ENCODE peak calls at places on chromosome 3, in ten cellular contexts. One of them, this sample, is unnamed.

GRCh38 chr3:139127101-139127500 is 82.4 kb upstream of the PRR23C start:
- DNase-seq in GM06990: no peak
- DNase-seq in COR-L47: no peak
- DNase-seq in GM04504: peak; percentile 31
- DNase-seq in GM23248: peak; percentile 82
- DNase-seq in neuronal stem cell: no peak
- DNase-seq in endodermal cell: no peak
- DNase-seq in stimulated activated CD4-positive, alpha-beta T cell treated with anti-CD3 and anti-CD28 coated beads, Interleukin-15, amount 100 ng/mL, for 1 hour: no peak
- DNase-seq in stimulated activated CD8-positive, alpha-beta memory T cell treated with anti-CD3 and anti-CD28 coated beads, Interleukin-7, amount 100 ng/mL, for 4 hours: no peak
- DNase-seq in NCI-H345: no peak
- DNase-seq in this sample: peak; percentile 58

GRCh38 chr3:106428565-106428994 is 559.8 kb upstream of the CBLB start:
- DNase-seq in GM04504: peak; percentile 94
- DNase-seq in stimulated activated CD8-positive, alpha-beta memory T cell treated with anti-CD3 and anti-CD28 coated beads, Interleukin-7, amount 100 ng/mL, for 4 hours: no peak
- DNase-seq in GM23248: peak; percentile 97
- DNase-seq in stimulated activated CD4-positive, alpha-beta T cell treated with anti-CD3 and anti-CD28 coated beads, Interleukin-15, amount 100 ng/mL, for 1 hour: no peak
- DNase-seq in COR-L47: no peak
- DNase-seq in GM06990: no peak
- DNase-seq in endodermal cell: no peak
- DNase-seq in neuronal stem cell: no peak
- DNase-seq in NCI-H345: no peak
- DNase-seq in this sample: peak; percentile 100

GRCh38 chr3:58116161-58116955 is 94.4 kb downstream of the DNASE1L3 start:
- DNase-seq in stimulated activated CD8-positive, alpha-beta memory T cell treated with anti-CD3 and anti-CD28 coated beads, Interleukin-7, amount 100 ng/mL, for 4 hours: peak; percentile 51
- DNase-seq in GM23248: no peak
- DNase-seq in stimulated activated CD4-positive, alpha-beta T cell treated with anti-CD3 and anti-CD28 coated beads, Interleukin-15, amount 100 ng/mL, for 1 hour: peak; percentile 1
- DNase-seq in endodermal cell: no peak
- DNase-seq in GM04504: no peak
- DNase-seq in COR-L47: no peak
- DNase-seq in GM06990: peak; percentile 79
- DNase-seq in neuronal stem cell: no peak
- DNase-seq in NCI-H345: no peak
- DNase-seq in this sample: no peak

GRCh38 chr3:94004301-94004910 is 24.0 kb downstream of the STX19 start:
- DNase-seq in neuronal stem cell: no peak
- DNase-seq in GM06990: no peak
- DNase-seq in stimulated activated CD4-positive, alpha-beta T cell treated with anti-CD3 and anti-CD28 coated beads, Interleukin-15, amount 100 ng/mL, for 1 hour: no peak
- DNase-seq in GM04504: peak; percentile 27
- DNase-seq in COR-L47: peak; percentile 52
- DNase-seq in endodermal cell: no peak
- DNase-seq in stimulated activated CD8-positive, alpha-beta memory T cell treated with anti-CD3 and anti-CD28 coated beads, Interleukin-7, amount 100 ng/mL, for 4 hours: no peak
- DNase-seq in GM23248: peak; percentile 83
- DNase-seq in NCI-H345: no peak
- DNase-seq in this sample: peak; percentile 72

GRCh38 chr3:143070977-143071551 is 48.5 kb upstream of the CHST2 start:
- DNase-seq in COR-L47: no peak
- DNase-seq in stimulated activated CD8-positive, alpha-beta memory T cell treated with anti-CD3 and anti-CD28 coated beads, Interleukin-7, amount 100 ng/mL, for 4 hours: no peak
- DNase-seq in stimulated activated CD4-positive, alpha-beta T cell treated with anti-CD3 and anti-CD28 coated beads, Interleukin-15, amount 100 ng/mL, for 1 hour: no peak
- DNase-seq in neuronal stem cell: no peak
- DNase-seq in NCI-H345: no peak
- DNase-seq in GM23248: peak; percentile 93
- DNase-seq in GM04504: peak; percentile 86
- DNase-seq in endodermal cell: peak; percentile 87
- DNase-seq in GM06990: no peak
- DNase-seq in this sample: peak; percentile 72

GRCh38 chr3:38574411-38575278 is 74.8 kb downstream of the SCN5A start:
- DNase-seq in endodermal cell: peak; percentile 53
- DNase-seq in GM06990: no peak
- DNase-seq in stimulated activated CD8-positive, alpha-beta memory T cell treated with anti-CD3 and anti-CD28 coated beads, Interleukin-7, amount 100 ng/mL, for 4 hours: no peak
- DNase-seq in NCI-H345: no peak
- DNase-seq in neuronal stem cell: no peak
- DNase-seq in GM04504: no peak
- DNase-seq in GM23248: peak; percentile 60
- DNase-seq in COR-L47: no peak
- DNase-seq in stimulated activated CD4-positive, alpha-beta T cell treated with anti-CD3 and anti-CD28 coated beads, Interleukin-15, amount 100 ng/mL, for 1 hour: no peak
- DNase-seq in this sample: no peak

GRCh38 chr3:72078661-72079368 is 293.9 kb upstream of the PROK2 start:
- DNase-seq in GM04504: no peak
- DNase-seq in GM23248: no peak
- DNase-seq in NCI-H345: no peak
- DNase-seq in stimulated activated CD8-positive, alpha-beta memory T cell treated with anti-CD3 and anti-CD28 coated beads, Interleukin-7, amount 100 ng/mL, for 4 hours: no peak
- DNase-seq in stimulated activated CD4-positive, alpha-beta T cell treated with anti-CD3 and anti-CD28 coated beads, Interleukin-15, amount 100 ng/mL, for 1 hour: no peak
- DNase-seq in COR-L47: no peak
- DNase-seq in GM06990: no peak
- DNase-seq in neuronal stem cell: no peak
- DNase-seq in endodermal cell: no peak
- DNase-seq in this sample: no peak

GRCh38 chr3:11328196-11328945 is 56.2 kb downstream of the ATG7 start:
- DNase-seq in GM23248: peak; percentile 39
- DNase-seq in stimulated activated CD4-positive, alpha-beta T cell treated with anti-CD3 and anti-CD28 coated beads, Interleukin-15, amount 100 ng/mL, for 1 hour: no peak
- DNase-seq in NCI-H345: no peak
- DNase-seq in GM04504: no peak
- DNase-seq in neuronal stem cell: no peak
- DNase-seq in stimulated activated CD8-positive, alpha-beta memory T cell treated with anti-CD3 and anti-CD28 coated beads, Interleukin-7, amount 100 ng/mL, for 4 hours: no peak
- DNase-seq in endodermal cell: no peak
- DNase-seq in COR-L47: no peak
- DNase-seq in GM06990: no peak
- DNase-seq in this sample: no peak

GRCh38 chr3:196400331-196400730 is 31.9 kb downstream of the UBXN7 start:
- DNase-seq in GM04504: no peak
- DNase-seq in neuronal stem cell: no peak
- DNase-seq in NCI-H345: no peak
- DNase-seq in GM06990: no peak
- DNase-seq in endodermal cell: no peak
- DNase-seq in stimulated activated CD4-positive, alpha-beta T cell treated with anti-CD3 and anti-CD28 coated beads, Interleukin-15, amount 100 ng/mL, for 1 hour: no peak
- DNase-seq in stimulated activated CD8-positive, alpha-beta memory T cell treated with anti-CD3 and anti-CD28 coated beads, Interleukin-7, amount 100 ng/mL, for 4 hours: no peak
- DNase-seq in GM23248: no peak
- DNase-seq in COR-L47: no peak
- DNase-seq in this sample: no peak

GRCh38 chr3:59620334-59620733 is 570.5 kb upstream of the CFAP20DC start:
- DNase-seq in GM06990: no peak
- DNase-seq in stimulated activated CD8-positive, alpha-beta memory T cell treated with anti-CD3 and anti-CD28 coated beads, Interleukin-7, amount 100 ng/mL, for 4 hours: no peak
- DNase-seq in COR-L47: no peak
- DNase-seq in GM23248: no peak
- DNase-seq in endodermal cell: no peak
- DNase-seq in neuronal stem cell: no peak
- DNase-seq in stimulated activated CD4-positive, alpha-beta T cell treated with anti-CD3 and anti-CD28 coated beads, Interleukin-15, amount 100 ng/mL, for 1 hour: no peak
- DNase-seq in GM04504: no peak
- DNase-seq in NCI-H345: no peak
- DNase-seq in this sample: no peak

GRCh38 chr3:55075846-55076245 is 148.0 kb upstream of the LRTM1 start:
- DNase-seq in stimulated activated CD4-positive, alpha-beta T cell treated with anti-CD3 and anti-CD28 coated beads, Interleukin-15, amount 100 ng/mL, for 1 hour: no peak
- DNase-seq in endodermal cell: no peak
- DNase-seq in COR-L47: no peak
- DNase-seq in stimulated activated CD8-positive, alpha-beta memory T cell treated with anti-CD3 and anti-CD28 coated beads, Interleukin-7, amount 100 ng/mL, for 4 hours: no peak
- DNase-seq in neuronal stem cell: no peak
- DNase-seq in NCI-H345: no peak
- DNase-seq in GM04504: no peak
- DNase-seq in GM23248: peak; percentile 46
- DNase-seq in GM06990: no peak
- DNase-seq in this sample: no peak

GRCh38 chr3:67819447-67819846 is 165.0 kb upstream of the SUCLG2 start:
- DNase-seq in GM23248: no peak
- DNase-seq in stimulated activated CD8-positive, alpha-beta memory T cell treated with anti-CD3 and anti-CD28 coated beads, Interleukin-7, amount 100 ng/mL, for 4 hours: no peak
- DNase-seq in GM04504: no peak
- DNase-seq in endodermal cell: peak; percentile 58
- DNase-seq in COR-L47: peak; percentile 7
- DNase-seq in NCI-H345: no peak
- DNase-seq in neuronal stem cell: peak; percentile 4
- DNase-seq in stimulated activated CD4-positive, alpha-beta T cell treated with anti-CD3 and anti-CD28 coated beads, Interleukin-15, amount 100 ng/mL, for 1 hour: no peak
- DNase-seq in GM06990: no peak
- DNase-seq in this sample: no peak

GRCh38 chr3:144989756-144990155 is 1018.1 kb downstream of the DIPK2A start:
- DNase-seq in GM04504: no peak
- DNase-seq in COR-L47: no peak
- DNase-seq in NCI-H345: no peak
- DNase-seq in stimulated activated CD4-positive, alpha-beta T cell treated with anti-CD3 and anti-CD28 coated beads, Interleukin-15, amount 100 ng/mL, for 1 hour: no peak
- DNase-seq in GM06990: no peak
- DNase-seq in stimulated activated CD8-positive, alpha-beta memory T cell treated with anti-CD3 and anti-CD28 coated beads, Interleukin-7, amount 100 ng/mL, for 4 hours: no peak
- DNase-seq in neuronal stem cell: no peak
- DNase-seq in GM23248: peak; percentile 1
- DNase-seq in endodermal cell: no peak
- DNase-seq in this sample: no peak

GRCh38 chr3:170642882-170643601 is 57.2 kb upstream of the SLC7A14 start:
- DNase-seq in COR-L47: no peak
- DNase-seq in neuronal stem cell: no peak
- DNase-seq in endodermal cell: no peak
- DNase-seq in GM23248: no peak
- DNase-seq in stimulated activated CD4-positive, alpha-beta T cell treated with anti-CD3 and anti-CD28 coated beads, Interleukin-15, amount 100 ng/mL, for 1 hour: no peak
- DNase-seq in stimulated activated CD8-positive, alpha-beta memory T cell treated with anti-CD3 and anti-CD28 coated beads, Interleukin-7, amount 100 ng/mL, for 4 hours: no peak
- DNase-seq in GM06990: no peak
- DNase-seq in GM04504: no peak
- DNase-seq in NCI-H345: no peak
- DNase-seq in this sample: no peak

GRCh38 chr3:153343988-153344782 is 182.2 kb downstream of the RAP2B start:
- DNase-seq in endodermal cell: no peak
- DNase-seq in stimulated activated CD8-positive, alpha-beta memory T cell treated with anti-CD3 and anti-CD28 coated beads, Interleukin-7, amount 100 ng/mL, for 4 hours: no peak
- DNase-seq in GM06990: no peak
- DNase-seq in COR-L47: no peak
- DNase-seq in GM04504: no peak
- DNase-seq in GM23248: no peak
- DNase-seq in NCI-H345: no peak
- DNase-seq in stimulated activated CD4-positive, alpha-beta T cell treated with anti-CD3 and anti-CD28 coated beads, Interleukin-15, amount 100 ng/mL, for 1 hour: no peak
- DNase-seq in neuronal stem cell: no peak
- DNase-seq in this sample: no peak

GRCh38 chr3:51944541-51945021 is 2.4 kb downstream of the PARP3 start:
- DNase-seq in stimulated activated CD8-positive, alpha-beta memory T cell treated with anti-CD3 and anti-CD28 coated beads, Interleukin-7, amount 100 ng/mL, for 4 hours: no peak
- DNase-seq in neuronal stem cell: no peak
- DNase-seq in NCI-H345: no peak
- DNase-seq in endodermal cell: no peak
- DNase-seq in stimulated activated CD4-positive, alpha-beta T cell treated with anti-CD3 and anti-CD28 coated beads, Interleukin-15, amount 100 ng/mL, for 1 hour: no peak
- DNase-seq in GM23248: no peak
- DNase-seq in GM04504: no peak
- DNase-seq in GM06990: no peak
- DNase-seq in COR-L47: no peak
- DNase-seq in this sample: no peak

GRCh38 chr3:129469026-129469425 is 29.0 kb downstream of the IFT122 start:
- DNase-seq in COR-L47: no peak
- DNase-seq in NCI-H345: no peak
- DNase-seq in GM23248: no peak
- DNase-seq in stimulated activated CD8-positive, alpha-beta memory T cell treated with anti-CD3 and anti-CD28 coated beads, Interleukin-7, amount 100 ng/mL, for 4 hours: no peak
- DNase-seq in endodermal cell: no peak
- DNase-seq in stimulated activated CD4-positive, alpha-beta T cell treated with anti-CD3 and anti-CD28 coated beads, Interleukin-15, amount 100 ng/mL, for 1 hour: no peak
- DNase-seq in neuronal stem cell: no peak
- DNase-seq in GM04504: no peak
- DNase-seq in GM06990: no peak
- DNase-seq in this sample: no peak

GRCh38 chr3:36295206-36295760 is 85.0 kb upstream of the STAC start:
- DNase-seq in NCI-H345: no peak
- DNase-seq in GM06990: no peak
- DNase-seq in GM04504: no peak
- DNase-seq in neuronal stem cell: no peak
- DNase-seq in stimulated activated CD8-positive, alpha-beta memory T cell treated with anti-CD3 and anti-CD28 coated beads, Interleukin-7, amount 100 ng/mL, for 4 hours: no peak
- DNase-seq in GM23248: no peak
- DNase-seq in endodermal cell: no peak
- DNase-seq in COR-L47: no peak
- DNase-seq in stimulated activated CD4-positive, alpha-beta T cell treated with anti-CD3 and anti-CD28 coated beads, Interleukin-15, amount 100 ng/mL, for 1 hour: no peak
- DNase-seq in this sample: peak; percentile 45

GRCh38 chr3:81643721-81644120 is 117.7 kb downstream of the GBE1 start:
- DNase-seq in endodermal cell: no peak
- DNase-seq in GM06990: no peak
- DNase-seq in GM04504: peak; percentile 4
- DNase-seq in neuronal stem cell: no peak
- DNase-seq in NCI-H345: peak; percentile 5
- DNase-seq in stimulated activated CD8-positive, alpha-beta memory T cell treated with anti-CD3 and anti-CD28 coated beads, Interleukin-7, amount 100 ng/mL, for 4 hours: no peak
- DNase-seq in GM23248: peak; percentile 41
- DNase-seq in COR-L47: peak; percentile 11
- DNase-seq in stimulated activated CD4-positive, alpha-beta T cell treated with anti-CD3 and anti-CD28 coated beads, Interleukin-15, amount 100 ng/mL, for 1 hour: no peak
- DNase-seq in this sample: peak; percentile 22

GRCh38 chr3:122366379-122366749 is 16.7 kb downstream of the MIX23 start:
- DNase-seq in GM23248: no peak
- DNase-seq in neuronal stem cell: no peak
- DNase-seq in GM06990: no peak
- DNase-seq in NCI-H345: no peak
- DNase-seq in COR-L47: no peak
- DNase-seq in stimulated activated CD8-positive, alpha-beta memory T cell treated with anti-CD3 and anti-CD28 coated beads, Interleukin-7, amount 100 ng/mL, for 4 hours: no peak
- DNase-seq in endodermal cell: no peak
- DNase-seq in GM04504: no peak
- DNase-seq in stimulated activated CD4-positive, alpha-beta T cell treated with anti-CD3 and anti-CD28 coated beads, Interleukin-15, amount 100 ng/mL, for 1 hour: no peak
- DNase-seq in this sample: no peak

This sample was measured in astrocyte.